ENCODE peak calls at places on chromosomes 2 and 18, in six cellular contexts. One of them, this sample, is unnamed.

GRCh38 chr2:146123714-146124113 is 1603.8 kb upstream of the ZEB2 start:
- DNase-seq in tibial artery: no peak
- DNase-seq in esophagus squamous epithelium: no peak
- DNase-seq in endodermal cell: no peak
- DNase-seq in fibroblast of the aortic adventitia: peak
- DNase-seq in fibroblast of pulmonary artery: peak
- DNase-seq in this sample: no peak

GRCh38 chr2:15845294-15845693 is 95.1 kb upstream of the MYCN start:
- DNase-seq in tibial artery: no peak
- DNase-seq in esophagus squamous epithelium: no peak
- DNase-seq in endodermal cell: no peak
- DNase-seq in fibroblast of the aortic adventitia: no peak
- DNase-seq in fibroblast of pulmonary artery: no peak
- DNase-seq in this sample: no peak

GRCh38 chr2:128134573-128134972 is 43.6 kb downstream of the UGGT1 start:
- DNase-seq in tibial artery: no peak
- DNase-seq in esophagus squamous epithelium: no peak
- DNase-seq in endodermal cell: no peak
- DNase-seq in fibroblast of the aortic adventitia: no peak
- DNase-seq in fibroblast of pulmonary artery: no peak
- DNase-seq in this sample: no peak

GRCh38 chr2:190060626-190061025 is 1.9 kb downstream of the MSTN start:
- DNase-seq in tibial artery: no peak
- DNase-seq in esophagus squamous epithelium: no peak
- DNase-seq in endodermal cell: no peak
- DNase-seq in fibroblast of the aortic adventitia: no peak
- DNase-seq in fibroblast of pulmonary artery: no peak
- DNase-seq in this sample: no peak

GRCh38 chr2:10305715-10306114 is 3.0 kb downstream of the HPCAL1 start:
- DNase-seq in tibial artery: no peak
- DNase-seq in esophagus squamous epithelium: no peak
- DNase-seq in endodermal cell: peak
- DNase-seq in fibroblast of the aortic adventitia: no peak
- DNase-seq in fibroblast of pulmonary artery: no peak
- DNase-seq in this sample: no peak

GRCh38 chr2:24111407-24111861 is 11.7 kb downstream of the PFN4 start:
- DNase-seq in tibial artery: no peak
- DNase-seq in esophagus squamous epithelium: no peak
- DNase-seq in endodermal cell: no peak
- DNase-seq in fibroblast of the aortic adventitia: peak
- DNase-seq in fibroblast of pulmonary artery: no peak
- DNase-seq in this sample: no peak

GRCh38 chr2:196482119-196483065 is 157.1 kb upstream of the CCDC150 start:
- DNase-seq in tibial artery: no peak
- DNase-seq in esophagus squamous epithelium: no peak
- DNase-seq in endodermal cell: no peak
- DNase-seq in fibroblast of the aortic adventitia: peak
- DNase-seq in fibroblast of pulmonary artery: peak
- DNase-seq in this sample: no peak

GRCh38 chr2:234495801-234496441 is 960 bp downstream of the ARL4C start:
- DNase-seq in tibial artery: no peak
- DNase-seq in esophagus squamous epithelium: no peak
- DNase-seq in endodermal cell: peak
- DNase-seq in fibroblast of the aortic adventitia: peak
- DNase-seq in fibroblast of pulmonary artery: no peak
- DNase-seq in this sample: no peak

GRCh38 chr2:227462972-227463931 is 8.7 kb upstream of the AGFG1 start:
- DNase-seq in tibial artery: no peak
- DNase-seq in esophagus squamous epithelium: no peak
- DNase-seq in endodermal cell: no peak
- DNase-seq in fibroblast of the aortic adventitia: no peak
- DNase-seq in fibroblast of pulmonary artery: no peak
- DNase-seq in this sample: no peak

GRCh38 chr2:71538241-71538640 is 84.9 kb downstream of the DYSF start:
- DNase-seq in tibial artery: peak
- DNase-seq in esophagus squamous epithelium: no peak
- DNase-seq in endodermal cell: peak
- DNase-seq in fibroblast of the aortic adventitia: no peak
- DNase-seq in fibroblast of pulmonary artery: no peak
- DNase-seq in this sample: no peak

GRCh38 chr18:76708727-76709353 is 113.5 kb upstream of the ZNF236 start:
- DNase-seq in tibial artery: peak
- DNase-seq in esophagus squamous epithelium: no peak
- DNase-seq in endodermal cell: no peak
- DNase-seq in fibroblast of the aortic adventitia: no peak
- DNase-seq in fibroblast of pulmonary artery: no peak
- DNase-seq in this sample: no peak

GRCh38 chr2:215624423-215624829 is 188.6 kb upstream of the FN1 start:
- DNase-seq in tibial artery: peak
- DNase-seq in esophagus squamous epithelium: no peak
- DNase-seq in endodermal cell: no peak
- DNase-seq in fibroblast of the aortic adventitia: peak
- DNase-seq in fibroblast of pulmonary artery: peak
- DNase-seq in this sample: no peak

GRCh38 chr2:176463527-176463926 is 194.3 kb downstream of the MTX2 start:
- DNase-seq in tibial artery: no peak
- DNase-seq in esophagus squamous epithelium: no peak
- DNase-seq in endodermal cell: no peak
- DNase-seq in fibroblast of the aortic adventitia: no peak
- DNase-seq in fibroblast of pulmonary artery: no peak
- DNase-seq in this sample: no peak

GRCh38 chr18:48455555-48456478 is 46.6 kb upstream of the ZBTB7C start:
- DNase-seq in tibial artery: no peak
- DNase-seq in esophagus squamous epithelium: no peak
- DNase-seq in endodermal cell: no peak
- DNase-seq in fibroblast of the aortic adventitia: peak
- DNase-seq in fibroblast of pulmonary artery: peak
- DNase-seq in this sample: peak

GRCh38 chr2:174259981-174260380 is 11.6 kb upstream of the OLA1 start:
- DNase-seq in tibial artery: no peak
- DNase-seq in esophagus squamous epithelium: no peak
- DNase-seq in endodermal cell: no peak
- DNase-seq in fibroblast of the aortic adventitia: peak
- DNase-seq in fibroblast of pulmonary artery: peak
- DNase-seq in this sample: no peak

GRCh38 chr2:98457045-98457696 is 12.5 kb downstream of the INPP4A start:
- DNase-seq in tibial artery: no peak
- DNase-seq in esophagus squamous epithelium: no peak
- DNase-seq in endodermal cell: peak
- DNase-seq in fibroblast of the aortic adventitia: peak
- DNase-seq in fibroblast of pulmonary artery: peak
- DNase-seq in this sample: no peak
- TF ChIP-seq CTCF in tibial artery: no peak
- TF ChIP-seq CTCF in esophagus squamous epithelium: no peak
- TF ChIP-seq CTCF in endodermal cell: no peak
- TF ChIP-seq CTCF in fibroblast of the aortic adventitia: no peak
- TF ChIP-seq CTCF in fibroblast of pulmonary artery: no peak
- TF ChIP-seq CTCF in this sample: no peak

GRCh38 chr2:117087565-117088291 is 726.8 kb upstream of the DDX18 start:
- DNase-seq in tibial artery: no peak
- DNase-seq in esophagus squamous epithelium: no peak
- DNase-seq in endodermal cell: peak
- DNase-seq in fibroblast of the aortic adventitia: no peak
- DNase-seq in fibroblast of pulmonary artery: no peak
- DNase-seq in this sample: no peak
- H3K4me3 ChIP-seq in tibial artery: no peak
- H3K4me3 ChIP-seq in esophagus squamous epithelium: no peak
- H3K4me3 ChIP-seq in endodermal cell: no peak
- H3K4me3 ChIP-seq in fibroblast of the aortic adventitia: no peak
- H3K4me3 ChIP-seq in fibroblast of pulmonary artery: no peak
- H3K4me3 ChIP-seq in this sample: no peak

GRCh38 chr18:50359806-50360205 is 15.0 kb upstream of the SKA1 start:
- DNase-seq in tibial artery: no peak
- DNase-seq in esophagus squamous epithelium: no peak
- DNase-seq in endodermal cell: no peak
- DNase-seq in fibroblast of the aortic adventitia: no peak
- DNase-seq in fibroblast of pulmonary artery: no peak
- DNase-seq in this sample: no peak

GRCh38 chr18:50350699-50351098 is 24.1 kb upstream of the SKA1 start:
- DNase-seq in tibial artery: no peak
- DNase-seq in esophagus squamous epithelium: no peak
- DNase-seq in endodermal cell: no peak
- DNase-seq in fibroblast of the aortic adventitia: no peak
- DNase-seq in fibroblast of pulmonary artery: no peak
- DNase-seq in this sample: no peak

GRCh38 chr18:50358844-50359243 is 16.0 kb upstream of the SKA1 start:
- DNase-seq in tibial artery: no peak
- DNase-seq in esophagus squamous epithelium: no peak
- DNase-seq in endodermal cell: no peak
- DNase-seq in fibroblast of the aortic adventitia: no peak
- DNase-seq in fibroblast of pulmonary artery: no peak
- DNase-seq in this sample: no peak

GRCh38 chr18:50356036-50356945 is 18.6 kb upstream of the SKA1 start:
- DNase-seq in tibial artery: no peak
- DNase-seq in esophagus squamous epithelium: no peak
- DNase-seq in endodermal cell: peak
- DNase-seq in fibroblast of the aortic adventitia: no peak
- DNase-seq in fibroblast of pulmonary artery: peak
- DNase-seq in this sample: no peak
- TF ChIP-seq CTCF in tibial artery: no peak
- TF ChIP-seq CTCF in esophagus squamous epithelium: no peak
- TF ChIP-seq CTCF in endodermal cell: peak
- TF ChIP-seq CTCF in fibroblast of the aortic adventitia: peak
- TF ChIP-seq CTCF in fibroblast of pulmonary artery: peak
- TF ChIP-seq CTCF in this sample: no peak

DNA sequence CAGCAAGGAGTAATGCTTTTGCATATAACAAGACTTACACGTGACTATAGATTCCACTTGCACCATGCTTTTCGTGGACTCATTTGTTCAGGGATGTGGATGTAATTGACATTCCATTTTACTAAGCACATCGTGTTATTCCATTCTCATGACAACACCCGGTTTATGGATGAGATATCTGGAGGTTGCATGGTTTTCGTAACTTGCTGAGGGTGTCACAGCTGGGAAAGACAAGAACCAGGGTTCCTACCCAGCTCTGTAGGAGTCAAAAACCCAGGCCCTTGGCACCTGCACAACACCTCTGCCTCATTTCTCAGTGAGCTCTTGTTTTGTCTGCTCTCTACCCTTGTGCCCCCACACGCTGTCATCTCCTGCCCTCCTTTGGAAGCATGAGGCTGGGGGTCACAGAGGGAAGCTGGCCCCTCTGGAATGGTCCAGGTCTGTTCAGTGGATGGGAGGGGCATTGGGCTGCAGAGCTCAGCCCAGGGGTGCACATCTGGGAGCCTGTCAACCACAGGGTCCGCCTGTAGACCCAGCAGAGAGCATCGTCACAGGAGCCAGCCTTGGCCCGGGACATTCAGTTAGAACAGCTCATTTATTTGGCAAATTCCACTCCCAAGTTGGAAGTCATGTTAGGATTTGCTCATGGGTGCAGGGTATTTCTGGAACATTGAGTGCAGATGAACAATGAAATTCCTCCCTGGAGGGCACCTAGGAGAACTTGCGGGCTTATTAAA is 120.1 kb upstream of the TWIST2 start:
- DNase-seq in tibial artery: peak
- DNase-seq in esophagus squamous epithelium: no peak
- DNase-seq in endodermal cell: no peak
- DNase-seq in fibroblast of the aortic adventitia: peak
- DNase-seq in fibroblast of pulmonary artery: peak
- DNase-seq in this sample: no peak
- H3K4me3 ChIP-seq in tibial artery: no peak
- H3K4me3 ChIP-seq in esophagus squamous epithelium: no peak
- H3K4me3 ChIP-seq in endodermal cell: no peak
- H3K4me3 ChIP-seq in fibroblast of the aortic adventitia: no peak
- H3K4me3 ChIP-seq in fibroblast of pulmonary artery: no peak
- H3K4me3 ChIP-seq in this sample: no peak

GRCh38 chr2:94982661-94983060 is 42.8 kb upstream of the MAL start:
- DNase-seq in tibial artery: no peak
- DNase-seq in esophagus squamous epithelium: no peak
- DNase-seq in endodermal cell: no peak
- DNase-seq in fibroblast of the aortic adventitia: no peak
- DNase-seq in fibroblast of pulmonary artery: peak
- DNase-seq in this sample: no peak

GRCh38 chr2:94984964-94985575 is 40.4 kb upstream of the MAL start:
- DNase-seq in tibial artery: no peak
- DNase-seq in esophagus squamous epithelium: no peak
- DNase-seq in endodermal cell: peak
- DNase-seq in fibroblast of the aortic adventitia: no peak
- DNase-seq in fibroblast of pulmonary artery: no peak
- DNase-seq in this sample: peak

GRCh38 chr2:94985636-94986035 is 39.9 kb upstream of the MAL start:
- DNase-seq in tibial artery: no peak
- DNase-seq in esophagus squamous epithelium: no peak
- DNase-seq in endodermal cell: no peak
- DNase-seq in fibroblast of the aortic adventitia: no peak
- DNase-seq in fibroblast of pulmonary artery: no peak
- DNase-seq in this sample: no peak

GRCh38 chr2:94987074-94988020 is 38.2 kb upstream of the MAL start:
- DNase-seq in tibial artery: no peak
- DNase-seq in esophagus squamous epithelium: no peak
- DNase-seq in endodermal cell: no peak
- DNase-seq in fibroblast of the aortic adventitia: no peak
- DNase-seq in fibroblast of pulmonary artery: no peak
- DNase-seq in this sample: no peak

DNA sequence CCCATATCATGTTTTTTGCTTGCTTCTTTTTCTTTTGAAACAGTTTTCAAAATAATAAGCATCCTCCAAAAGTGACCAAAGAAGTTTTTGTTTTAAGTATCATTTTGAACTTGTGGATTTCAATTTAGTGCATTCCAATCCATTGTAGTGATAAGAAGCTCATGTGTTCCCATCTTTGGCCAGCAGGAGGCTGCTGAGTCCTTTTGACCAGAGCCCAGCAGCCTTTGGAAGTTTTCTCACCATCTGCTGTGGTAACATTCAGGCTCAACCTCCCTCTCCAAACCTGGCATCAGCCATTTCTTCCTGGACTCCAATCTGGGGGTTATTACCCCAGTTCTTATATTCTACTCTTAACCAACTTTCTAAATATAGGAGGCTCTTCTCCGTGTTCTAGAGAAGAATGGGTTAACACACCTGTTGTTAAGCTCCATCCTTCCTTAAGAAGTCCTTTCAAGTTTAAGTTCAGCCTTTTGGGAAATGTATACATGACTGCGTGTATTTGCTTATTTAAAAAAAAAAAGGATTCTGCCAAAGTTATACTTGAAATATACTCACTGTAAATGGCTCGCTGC is 39.0 kb upstream of the MAL start:
- DNase-seq in tibial artery: no peak
- DNase-seq in esophagus squamous epithelium: no peak
- DNase-seq in endodermal cell: peak
- DNase-seq in fibroblast of the aortic adventitia: peak
- DNase-seq in fibroblast of pulmonary artery: peak
- DNase-seq in this sample: peak
- TF ChIP-seq CTCF in tibial artery: peak
- TF ChIP-seq CTCF in esophagus squamous epithelium: peak
- TF ChIP-seq CTCF in endodermal cell: peak
- TF ChIP-seq CTCF in fibroblast of the aortic adventitia: peak
- TF ChIP-seq CTCF in fibroblast of pulmonary artery: peak
- TF ChIP-seq CTCF in this sample: peak

This sample was measured in breast epithelium.